ENCODE peak calls at places on chromosomes 11 and 22, in ten cellular contexts. S is H9; J is stimulated activated CD8-positive, alpha-beta memory T cell treated with anti-CD3 and anti-CD28 coated beads, Interleukin-2, amount 100 ng/mL, for 48 hours; F is NCI-H460; Q is adipocyte; P is HTR-8/SVneo; M is left ventricle myocardium inferior; O is fibroblast of the conjunctiva; G is activated CD4-positive, alpha-beta T cell treated with anti-CD3 and anti-CD28 coated beads, Interleukin-2, amount 50 U/mL, for 4 hours; U is fibroblast of villous mesenchyme. D is an unnamed sample.

GRCh38 chr11:88357323-88358039 is 19.9 kb upstream of the CTSC start:
- DNase-seq in S (no peak), J (no peak), F (peak), Q (peak), P (no peak), M (no peak), O (no peak), G (no peak), U (peak), D (no peak)

GRCh38 chr22:27531782-27532530 is 269.6 kb downstream of the MN1 start:
- DNase-seq in S (no peak), J (no peak), F (no peak), Q (peak), P (peak), M (no peak), O (no peak), G (no peak), U (peak), D (no peak)

GRCh38 chr11:57786436-57786835 is 24.8 kb downstream of the CTNND1 start:
- DNase-seq in S (no peak), J (no peak), F (no peak), Q (no peak), P (no peak), M (no peak), O (no peak), G (no peak), U (peak), D (no peak)

GRCh38 chr11:121389651-121390050 is 62.5 kb upstream of the SORL1 start:
- DNase-seq in S (peak), J (no peak), F (no peak), Q (no peak), P (no peak), M (peak), O (no peak), G (no peak), U (no peak), D (no peak)

GRCh38 chr11:130070109-130070828 is 575 bp downstream of the APLP2 start:
- DNase-seq in S (peak), J (peak), F (no peak), Q (peak), P (no peak), M (peak), O (no peak), G (peak), U (peak), D (peak)

GRCh38 chr22:39003165-39003638 is 10.9 kb upstream of the APOBEC3C start:
- DNase-seq in S (peak), J (peak), F (peak), Q (peak), P (peak), M (peak), O (peak), G (peak), U (peak), D (peak)

GRCh38 chr11:127074151-127074761 is 73.7 kb upstream of the KIRREL3 start:
- DNase-seq in S (peak), J (no peak), F (no peak), Q (peak), P (peak), M (no peak), O (no peak), G (no peak), U (peak), D (no peak)

GRCh38 chr11:48170840-48171233 is 45.8 kb upstream of the OR4B1 start:
- DNase-seq in S (no peak), J (no peak), F (no peak), Q (peak), P (no peak), M (no peak), O (no peak), G (no peak), U (peak), D (no peak)

D was measured in left lung.